ENCODE peak calls at places on chromosomes 2 and 18, in four cellular contexts. I is heart right ventricle, O is GM23248, H is brain microvascular endothelial cell. V is an unnamed sample.
A peak's percentile ranks its signal among the peaks of the same experiment; 100 is the strongest.

GRCh38 chr18:41906528-41907256 is 48.3 kb upstream of the PIK3C3 start:
- DNase-seq in I (no peak), O (peak; percentile 54), H (peak; percentile 35), V (peak; percentile 14)

GRCh38 chr2:173354601-173355131 is at the start of gene CDCA7:
- DNase-seq in I (peak; percentile 39), O (peak; percentile 50), H (peak; percentile 43), V (no peak)

GRCh38 chr2:27370816-27371620 is 602 bp downstream of the SNX17 start:
- DNase-seq in I (peak; percentile 45), O (peak; percentile 68), H (peak; percentile 21), V (no peak)

GRCh38 chr2:102737435-102737834 is 24.4 kb upstream of the TMEM182 start:
- DNase-seq in I (no peak), O (no peak), H (no peak), V (no peak)

GRCh38 chr2:28201711-28202180 is 190.9 kb upstream of the FOSL2 start:
- DNase-seq in I (no peak), O (no peak), H (no peak), V (no peak)

GRCh38 chr2:189498205-189498604 is 56.9 kb downstream of the WDR75 start:
- DNase-seq in I (no peak), O (no peak), H (no peak), V (no peak)

GRCh38 chr2:139911150-139911549 is 1131.0 kb upstream of the NXPH2 start:
- DNase-seq in I (no peak), O (no peak), H (no peak), V (no peak)

GRCh38 chr18:55839350-55839749 is 251.4 kb upstream of the TCF4 start:
- DNase-seq in I (no peak), O (peak; percentile 83), H (peak; percentile 51), V (no peak)

GRCh38 chr2:238869293-238870124 is 21.6 kb downstream of the TWIST2 start:
- DNase-seq in I (no peak), O (peak; percentile 88), H (no peak), V (no peak)

GRCh38 chr18:48767090-48767670 is 183.6 kb downstream of the SMAD7 start:
- DNase-seq in I (peak; percentile 72), O (peak; percentile 50), H (peak; percentile 81), V (no peak)

GRCh38 chr2:118197011-118197695 is 108.9 kb downstream of the INSIG2 start:
- DNase-seq in I (no peak), O (peak; percentile 53), H (peak; percentile 5), V (no peak)

GRCh38 chr18:58514773-58515172 is 114.1 kb downstream of the ALPK2 start:
- DNase-seq in I (no peak), O (no peak), H (no peak), V (no peak)

GRCh38 chr18:63346031-63346430 is 21.0 kb downstream of the KDSR start:
- DNase-seq in I (peak; percentile 70), O (peak; percentile 64), H (no peak), V (no peak)

GRCh38 chr18:51363384-51363783 is 165.9 kb upstream of the MEX3C start:
- DNase-seq in I (no peak), O (no peak), H (no peak), V (no peak)

GRCh38 chr2:31049913-31050588 is 88.2 kb downstream of the GALNT14 start:
- DNase-seq in I (no peak), O (no peak), H (no peak), V (no peak)

GRCh38 chr2:29014811-29015414 is 33.8 kb downstream of the TOGARAM2 start:
- DNase-seq in I (peak; percentile 63), O (peak; percentile 23), H (peak; percentile 85), V (peak; percentile 68)

GRCh38 chr2:6760132-6760531 is 105.6 kb downstream of the CMPK2 start:
- DNase-seq in I (no peak), O (no peak), H (no peak), V (no peak)

GRCh38 chr2:100765481-100765880 is 54.5 kb upstream of the NPAS2 start:
- DNase-seq in I (no peak), O (no peak), H (no peak), V (no peak)

GRCh38 chr2:168948621-168949212 is 47.6 kb downstream of the G6PC2 start:
- DNase-seq in I (no peak), O (peak; percentile 39), H (no peak), V (no peak)

GRCh38 chr2:193480187-193480586 is 1285.5 kb upstream of the TMEFF2 start:
- DNase-seq in I (no peak), O (no peak), H (no peak), V (no peak)

GRCh38 chr18:32438173-32438572 is 32.5 kb downstream of the GAREM1 start:
- DNase-seq in I (peak; percentile 65), O (no peak), H (no peak), V (no peak)

GRCh38 chr2:194104687-194105086 is 1552.3 kb upstream of the SLC39A10 start:
- DNase-seq in I (no peak), O (no peak), H (no peak), V (no peak)

GRCh38 chr2:3208179-3208578 is 169.4 kb downstream of the EIPR1 start:
- DNase-seq in I (no peak), O (no peak), H (no peak), V (no peak)

GRCh38 chr2:159093496-159093895 is 125.1 kb downstream of the TANC1 start:
- DNase-seq in I (no peak), O (peak; percentile 18), H (no peak), V (no peak)

GRCh38 chr2:12950957-12951656 is 234.4 kb downstream of the TRIB2 start:
- DNase-seq in I (no peak), O (peak; percentile 63), H (peak; percentile 78), V (no peak)

GRCh38 chr2:39996653-39997080 is 217.6 kb upstream of the THUMPD2 start:
- DNase-seq in I (no peak), O (peak; percentile 77), H (peak; percentile 88), V (no peak)

GRCh38 chr2:155965415-155966070 is 367.0 kb downstream of the NR4A2 start:
- DNase-seq in I (no peak), O (no peak), H (no peak), V (no peak)

GRCh38 chr18:51621103-51621969 is 423.9 kb upstream of the MEX3C start:
- DNase-seq in I (peak; percentile 39), O (peak; percentile 69), H (peak; percentile 28), V (no peak)

GRCh38 chr18:36688020-36688965 is 140.5 kb downstream of the TPGS2 start:
- DNase-seq in I (peak; percentile 27), O (peak; percentile 75), H (peak; percentile 66), V (no peak)

GRCh38 chr2:240876475-240877251 is 8.0 kb downstream of the AGXT start:
- DNase-seq in I (no peak), O (no peak), H (no peak), V (no peak)

GRCh38 chr18:48783616-48784520 is 166.9 kb downstream of the SMAD7 start:
- DNase-seq in I (no peak), O (no peak), H (no peak), V (no peak)

DNA sequence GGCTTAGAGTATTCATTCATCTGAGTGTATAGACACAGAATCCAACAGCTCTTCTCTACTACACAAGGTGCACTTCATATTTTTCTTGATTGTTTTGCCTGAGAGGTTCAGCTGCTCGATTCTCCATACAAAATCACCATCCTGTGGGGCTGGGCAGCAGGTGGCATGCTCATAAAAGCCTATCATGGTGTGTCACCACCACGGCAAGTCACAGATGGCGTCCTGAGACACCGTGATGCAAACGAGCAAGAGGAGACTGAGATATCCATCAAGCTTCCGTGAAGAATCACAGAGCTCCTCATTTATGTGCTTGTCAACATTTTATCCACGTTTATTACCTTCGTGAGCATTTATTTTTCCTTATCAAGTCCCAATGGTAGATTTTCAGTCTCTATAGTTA is 22.4 kb upstream of the NRP2 start:
- DNase-seq in I (no peak), O (no peak), H (no peak), V (no peak)
- H3K4me3 ChIP-seq in I (no peak overlapping the region), O (no peak overlapping the region), H (no peak overlapping the region), V (no peak overlapping the region)

GRCh38 chr2:232974431-232974830 is 38.6 kb downstream of the NGEF start:
- DNase-seq in I (no peak), O (no peak), H (no peak), V (no peak)
- H3K4me3 ChIP-seq in I (no peak overlapping the region), O (no peak overlapping the region), H (no peak overlapping the region), V (no peak overlapping the region)

GRCh38 chr2:94871226-94872087 is at the start of gene TEKT4:
- DNase-seq in I (no peak), O (peak; percentile 10), H (no peak), V (no peak)
- H3K4me3 ChIP-seq in I (peak within 1 kb of the TSS; percentile 4), O (no peak within 1 kb of the TSS), H (no peak within 1 kb of the TSS), V (no peak within 1 kb of the TSS)

GRCh38 chr2:85399183-85399455 is 11.0 kb downstream of the CAPG start:
- DNase-seq in I (no peak), O (no peak), H (no peak), V (no peak)
- H3K4me3 ChIP-seq in I (no peak overlapping the region), O (no peak overlapping the region), H (no peak overlapping the region), V (no peak overlapping the region)

GRCh38 chr2:46067501-46068292 is 229.5 kb upstream of the EPAS1 start:
- DNase-seq in I (no peak), O (peak; percentile 94), H (peak; percentile 97), V (no peak)
- H3K4me3 ChIP-seq in I (no peak overlapping the region), O (peak overlapping the region; percentile 66), H (peak overlapping the region; percentile 2), V (no peak overlapping the region)

GRCh38 chr2:226403360-226403759 is 396.3 kb downstream of the IRS1 start:
- DNase-seq in I (no peak), O (peak; percentile 38), H (no peak), V (no peak)

GRCh38 chr2:226398580-226398979 is 401.0 kb downstream of the IRS1 start:
- DNase-seq in I (no peak), O (peak; percentile 22), H (no peak), V (no peak)

GRCh38 chr2:226396541-226396940 is 403.1 kb downstream of the IRS1 start:
- DNase-seq in I (no peak), O (peak; percentile 14), H (no peak), V (no peak)

GRCh38 chr2:226399006-226399405 is 400.6 kb downstream of the IRS1 start:
- DNase-seq in I (no peak), O (peak; percentile 13), H (no peak), V (no peak)
- H3K4me3 ChIP-seq in I (no peak overlapping the region), O (no peak overlapping the region), H (no peak overlapping the region), V (no peak overlapping the region)

GRCh38 chr2:69099541-69099940 is 86.6 kb downstream of the ANTXR1 start:
- DNase-seq in I (no peak), O (peak; percentile 73), H (peak; percentile 27), V (no peak)

GRCh38 chr2:69102234-69102633 is 89.3 kb downstream of the ANTXR1 start:
- DNase-seq in I (no peak), O (no peak), H (no peak), V (no peak)

GRCh38 chr2:69097148-69097610 is 84.2 kb downstream of the ANTXR1 start:
- DNase-seq in I (no peak), O (no peak), H (no peak), V (no peak)

GRCh38 chr2:69097908-69098655 is 85.1 kb downstream of the ANTXR1 start:
- DNase-seq in I (no peak), O (peak; percentile 27), H (no peak), V (no peak)

GRCh38 chr2:69100220-69100723 is 87.3 kb downstream of the ANTXR1 start:
- DNase-seq in I (no peak), O (peak; percentile 39), H (no peak), V (no peak)
- H3K4me3 ChIP-seq in I (no peak overlapping the region), O (no peak overlapping the region), H (no peak overlapping the region), V (no peak overlapping the region)

GRCh38 chr2:88139203-88139702 is 11.4 kb upstream of the FABP1 start:
- DNase-seq in I (no peak), O (no peak), H (no peak), V (no peak)
- H3K4me3 ChIP-seq in I (no peak overlapping the region), O (no peak overlapping the region), H (no peak overlapping the region), V (no peak overlapping the region)